ENCODE peak calls at places on chromosomes 3 and 15, in five cellular contexts. X is T-helper 22 cell, J is lung microvascular endothelial cell, T is AG08396, W is kidney tubule cell. S is an unnamed sample.
A peak's percentile ranks its signal among the peaks of the same experiment; 100 is the strongest.

GRCh38 chr3:44989141-44989540 is 13.1 kb downstream of the EXOSC7 start:
- DNase-seq in T (no peak), J (no peak), W (no peak), X (no peak), S (no peak)

GRCh38 chr3:159785276-159785675 is 203.4 kb upstream of the IL12A start:
- DNase-seq in X (no peak), T (no peak), W (no peak), J (no peak), S (no peak)

GRCh38 chr3:189272500-189273119 is 100.8 kb downstream of the TPRG1 start:
- DNase-seq in W (no peak), J (no peak), X (no peak), T (no peak), S (no peak)

GRCh38 chr3:190575441-190576190 is 61.7 kb downstream of the IL1RAP start:
- DNase-seq in T (no peak), X (no peak), W (no peak), J (no peak), S (no peak)

GRCh38 chr3:64459711-64460110 is 228.1 kb downstream of the ADAMTS9 start:
- DNase-seq in T (no peak), X (no peak), J (no peak), W (no peak), S (no peak)

GRCh38 chr3:61560452-61561373 is 658 bp upstream of the PTPRG start:
- DNase-seq in W (peak; percentile 90), X (no peak), T (peak; percentile 81), J (peak; percentile 73), S (no peak)

GRCh38 chr15:75872400-75872990 is 29.2 kb downstream of the UBE2Q2 start:
- DNase-seq in W (no peak), T (no peak), X (no peak), J (no peak), S (no peak)

GRCh38 chr3:195040094-195040493 is 230.9 kb downstream of the XXYLT1 start:
- DNase-seq in X (no peak), W (no peak), J (no peak), T (no peak), S (no peak)

GRCh38 chr15:25733036-25733855 is 129.9 kb downstream of the ATP10A start:
- DNase-seq in T (peak; percentile 5), W (no peak), X (no peak), J (no peak), S (no peak)

S was measured in T-helper 9 cell.